ENCODE peak calls at places on chromosomes 12 and 14, in nine cellular contexts. I is osteocyte; B is GM03348; M is ELF-1; W is mesothelial cell of epicardium; R is stimulated activated CD4-positive, alpha-beta T cell treated with anti-CD3 and anti-CD28 coated beads, Interleukin-1b, Interleukin-23, amount 100 ng/mL, for 24 hours; U is CD4-positive, alpha-beta T cell; N is neural crest cell; P is PC-3. G is an unnamed sample.

GRCh38 chr12:53746592-53747491 is 4.9 kb downstream of the CISTR start:
- DNase-seq in U (peak; percentile 85), W (peak; percentile 95), B (peak; percentile 95), N (peak; percentile 97), M (peak; percentile 96), P (peak; percentile 94), R (peak; percentile 84), I (peak; percentile 97), G (peak; percentile 74)

GRCh38 chr14:94919896-94920295 is 150.0 kb upstream of the GSC start:
- DNase-seq in M (no peak), W (no peak), U (no peak), R (no peak), B (no peak), I (no peak), P (no peak), N (no peak), G (no peak)

GRCh38 chr14:55412686-55413085 is 1.1 kb upstream of the ATG14 start:
- DNase-seq in P (peak; percentile 99), W (no peak), I (no peak), B (no peak), M (no peak), U (no peak), N (no peak), R (no peak), G (no peak)

GRCh38 chr12:1281683-1282366 is 290.8 kb downstream of the ERC1 start:
- DNase-seq in M (no peak), U (no peak), B (peak; percentile 66), N (no peak), R (no peak), I (no peak), P (peak; percentile 64), W (no peak), G (no peak)

GRCh38 chr14:60721331-60722162 is 2.6 kb downstream of the SIX4 start:
- DNase-seq in W (peak; percentile 79), I (peak; percentile 88), N (peak; percentile 33), R (no peak), M (peak; percentile 80), B (peak; percentile 77), P (peak; percentile 85), U (no peak), G (peak; percentile 5)

GRCh38 chr14:34051966-34052657 is 101.2 kb upstream of the EGLN3 start:
- DNase-seq in M (peak; percentile 33), W (no peak), P (peak; percentile 90), I (peak; percentile 4), B (peak; percentile 15), R (no peak), N (no peak), U (no peak), G (no peak)

GRCh38 chr12:25817166-25817565 is 141.3 kb upstream of the RASSF8 start:
- DNase-seq in P (peak; percentile 54), W (no peak), N (no peak), U (no peak), B (no peak), M (no peak), I (no peak), R (no peak), G (no peak)

GRCh38 chr12:13563743-13564125 is 367.2 kb downstream of the EMP1 start:
- DNase-seq in W (no peak), B (no peak), M (no peak), I (no peak), P (no peak), U (no peak), R (no peak), N (no peak), G (no peak)

GRCh38 chr12:124518051-124518932 is 49.1 kb downstream of the NCOR2 start:
- DNase-seq in R (no peak), N (peak; percentile 46), W (peak; percentile 99), M (peak; percentile 59), I (peak; percentile 98), B (peak; percentile 97), P (peak; percentile 99), U (no peak), G (no peak)

GRCh38 chr14:33271216-33271615 is 332.5 kb downstream of the NPAS3 start:
- DNase-seq in W (no peak), R (no peak), U (no peak), I (no peak), B (no peak), N (no peak), M (no peak), P (no peak), G (no peak)

GRCh38 chr12:98397323-98398105 is 117.9 kb upstream of the TMPO start:
- DNase-seq in R (peak; percentile 63), P (peak; percentile 91), B (peak; percentile 90), W (peak; percentile 88), M (peak; percentile 90), N (peak; percentile 83), I (peak; percentile 90), U (peak; percentile 67), G (peak; percentile 83)

GRCh38 chr14:101909371-101910096 is 54.8 kb upstream of the DYNC1H1 start:
- DNase-seq in N (no peak), W (no peak), I (no peak), M (no peak), U (no peak), R (no peak), B (no peak), P (no peak), G (no peak)

GRCh38 chr12:101804409-101804808 is 26.4 kb downstream of the GNPTAB start:
- DNase-seq in B (no peak), W (no peak), P (no peak), I (no peak), N (no peak), M (no peak), R (no peak), U (no peak), G (no peak)

GRCh38 chr12:53927220-53928029 is 11.2 kb upstream of the HOXC13 start:
- DNase-seq in B (no peak), W (no peak), P (no peak), I (peak; percentile 63), N (no peak), U (no peak), M (no peak), R (no peak), G (no peak)

GRCh38 chr14:56119221-56119967 is 1.2 kb downstream of the PELI2 start:
- DNase-seq in W (peak; percentile 47), I (peak; percentile 86), B (peak; percentile 67), U (peak; percentile 2), R (no peak), N (no peak), P (no peak), M (peak; percentile 69), G (no peak)

GRCh38 chr12:125014526-125014925 is 21.1 kb downstream of the BRI3BP start:
- DNase-seq in R (no peak), U (no peak), N (no peak), M (no peak), I (no peak), B (no peak), P (no peak), W (no peak), G (no peak)

GRCh38 chr12:11171953-11172675 is 1.1 kb downstream of the SMIM10L1 start:
- DNase-seq in B (peak; percentile 8), N (no peak), U (no peak), R (no peak), I (no peak), M (no peak), P (no peak), W (no peak), G (no peak)

GRCh38 chr12:131765961-131766360 is 55.1 kb downstream of the SFSWAP start:
- DNase-seq in N (no peak), I (no peak), R (no peak), W (no peak), B (no peak), M (no peak), U (no peak), P (no peak), G (no peak)

GRCh38 chr14:92967346-92967926 is 44.5 kb downstream of the CHGA start:
- DNase-seq in M (no peak), W (no peak), B (no peak), U (no peak), I (no peak), N (no peak), P (no peak), R (no peak), G (no peak)

GRCh38 chr12:122111070-122111750 is 32.7 kb downstream of the MLXIP start:
- DNase-seq in I (no peak), N (no peak), R (no peak), B (no peak), P (peak; percentile 94), U (no peak), M (no peak), W (no peak), G (no peak)

GRCh38 chr12:116881325-116881866 is at the start of gene HRK:
- DNase-seq in R (no peak), I (no peak), P (no peak), N (no peak), B (no peak), M (peak; percentile 14), U (no peak), W (peak; percentile 45), G (no peak)

GRCh38 chr12:46449856-46450255 is 77.3 kb upstream of the SLC38A2 start:
- DNase-seq in U (no peak), R (no peak), I (no peak), M (no peak), N (no peak), W (no peak), B (no peak), P (no peak), G (no peak)

GRCh38 chr14:92417759-92418158 is 94.8 kb downstream of the SLC24A4 start:
- DNase-seq in P (no peak), R (no peak), N (no peak), I (no peak), U (no peak), M (no peak), W (no peak), B (no peak), G (no peak)

G was measured in T-cell.